ENCODE peak calls at places on chromosome 7, in six cellular contexts. One of them, this sample, is unnamed.

GRCh38 chr7:157692156-157693011 is 355.6 kb downstream of the DNAJB6 start:
- DNase-seq in activated T-helper 1 cell treated with anti-CD3 and anti-CD28 coated beads, Interleukin-12 subunit alpha, Interleukin-12 subunit beta, Interleukin-2, Interleukin-4 antibody, amounts not matched to agents 30 ng/mL and 10 ng/mL and 1 ng/mL, durations not matched to agents 14 hours and 24 hours and 36 hours: no peak
- DNase-seq in ureter: no peak
- DNase-seq in SK-N-DZ: peak
- DNase-seq in T-cell: no peak
- DNase-seq in neuronal stem cell: peak
- DNase-seq in this sample: no peak

GRCh38 chr7:100629117-100629711 is 12.1 kb downstream of the TFR2 start:
- DNase-seq in neuronal stem cell: no peak
- DNase-seq in ureter: no peak
- DNase-seq in activated T-helper 1 cell treated with anti-CD3 and anti-CD28 coated beads, Interleukin-12 subunit alpha, Interleukin-12 subunit beta, Interleukin-2, Interleukin-4 antibody, amounts not matched to agents 30 ng/mL and 10 ng/mL and 1 ng/mL, durations not matched to agents 14 hours and 24 hours and 36 hours: no peak
- DNase-seq in SK-N-DZ: peak
- DNase-seq in T-cell: no peak
- DNase-seq in this sample: peak

GRCh38 chr7:128162666-128163065 is 78.4 kb upstream of the LEP start:
- DNase-seq in ureter: no peak
- DNase-seq in SK-N-DZ: no peak
- DNase-seq in activated T-helper 1 cell treated with anti-CD3 and anti-CD28 coated beads, Interleukin-12 subunit alpha, Interleukin-12 subunit beta, Interleukin-2, Interleukin-4 antibody, amounts not matched to agents 30 ng/mL and 10 ng/mL and 1 ng/mL, durations not matched to agents 14 hours and 24 hours and 36 hours: no peak
- DNase-seq in T-cell: no peak
- DNase-seq in neuronal stem cell: no peak
- DNase-seq in this sample: no peak

GRCh38 chr7:1530946-1531262 is 402 bp downstream of the MAFK start:
- DNase-seq in T-cell: no peak
- DNase-seq in activated T-helper 1 cell treated with anti-CD3 and anti-CD28 coated beads, Interleukin-12 subunit alpha, Interleukin-12 subunit beta, Interleukin-2, Interleukin-4 antibody, amounts not matched to agents 30 ng/mL and 10 ng/mL and 1 ng/mL, durations not matched to agents 14 hours and 24 hours and 36 hours: no peak
- DNase-seq in ureter: no peak
- DNase-seq in neuronal stem cell: no peak
- DNase-seq in SK-N-DZ: no peak
- DNase-seq in this sample: peak

GRCh38 chr7:91249506-91250233 is 14.6 kb upstream of the FZD1 start:
- DNase-seq in SK-N-DZ: no peak
- DNase-seq in neuronal stem cell: no peak
- DNase-seq in ureter: no peak
- DNase-seq in activated T-helper 1 cell treated with anti-CD3 and anti-CD28 coated beads, Interleukin-12 subunit alpha, Interleukin-12 subunit beta, Interleukin-2, Interleukin-4 antibody, amounts not matched to agents 30 ng/mL and 10 ng/mL and 1 ng/mL, durations not matched to agents 14 hours and 24 hours and 36 hours: no peak
- DNase-seq in T-cell: no peak
- DNase-seq in this sample: no peak

GRCh38 chr7:113172726-113173125 is 54.4 kb upstream of the SMIM30 start:
- DNase-seq in T-cell: no peak
- DNase-seq in activated T-helper 1 cell treated with anti-CD3 and anti-CD28 coated beads, Interleukin-12 subunit alpha, Interleukin-12 subunit beta, Interleukin-2, Interleukin-4 antibody, amounts not matched to agents 30 ng/mL and 10 ng/mL and 1 ng/mL, durations not matched to agents 14 hours and 24 hours and 36 hours: no peak
- DNase-seq in neuronal stem cell: no peak
- DNase-seq in ureter: no peak
- DNase-seq in SK-N-DZ: no peak
- DNase-seq in this sample: no peak

GRCh38 chr7:10939237-10939910 is 34.3 kb upstream of the PHF14 start:
- DNase-seq in T-cell: peak
- DNase-seq in activated T-helper 1 cell treated with anti-CD3 and anti-CD28 coated beads, Interleukin-12 subunit alpha, Interleukin-12 subunit beta, Interleukin-2, Interleukin-4 antibody, amounts not matched to agents 30 ng/mL and 10 ng/mL and 1 ng/mL, durations not matched to agents 14 hours and 24 hours and 36 hours: no peak
- DNase-seq in SK-N-DZ: no peak
- DNase-seq in neuronal stem cell: no peak
- DNase-seq in ureter: no peak
- DNase-seq in this sample: no peak

GRCh38 chr7:23520582-23520981 is 11.2 kb downstream of the TRA2A start:
- DNase-seq in T-cell: no peak
- DNase-seq in SK-N-DZ: no peak
- DNase-seq in neuronal stem cell: no peak
- DNase-seq in activated T-helper 1 cell treated with anti-CD3 and anti-CD28 coated beads, Interleukin-12 subunit alpha, Interleukin-12 subunit beta, Interleukin-2, Interleukin-4 antibody, amounts not matched to agents 30 ng/mL and 10 ng/mL and 1 ng/mL, durations not matched to agents 14 hours and 24 hours and 36 hours: no peak
- DNase-seq in ureter: no peak
- DNase-seq in this sample: no peak

GRCh38 chr7:94763268-94763667 is 107.3 kb upstream of the SGCE start:
- DNase-seq in neuronal stem cell: no peak
- DNase-seq in T-cell: no peak
- DNase-seq in activated T-helper 1 cell treated with anti-CD3 and anti-CD28 coated beads, Interleukin-12 subunit alpha, Interleukin-12 subunit beta, Interleukin-2, Interleukin-4 antibody, amounts not matched to agents 30 ng/mL and 10 ng/mL and 1 ng/mL, durations not matched to agents 14 hours and 24 hours and 36 hours: no peak
- DNase-seq in SK-N-DZ: peak
- DNase-seq in ureter: no peak
- DNase-seq in this sample: no peak

GRCh38 chr7:11437987-11438386 is 394.0 kb downstream of the THSD7A start:
- DNase-seq in ureter: no peak
- DNase-seq in SK-N-DZ: no peak
- DNase-seq in T-cell: no peak
- DNase-seq in neuronal stem cell: no peak
- DNase-seq in activated T-helper 1 cell treated with anti-CD3 and anti-CD28 coated beads, Interleukin-12 subunit alpha, Interleukin-12 subunit beta, Interleukin-2, Interleukin-4 antibody, amounts not matched to agents 30 ng/mL and 10 ng/mL and 1 ng/mL, durations not matched to agents 14 hours and 24 hours and 36 hours: no peak
- DNase-seq in this sample: no peak